ENCODE peak calls at places on chromosome 7, in six cellular contexts. Y is IMR-90; V is activated T-cell treated with anti-CD3 and anti-CD28 coated beads for 48 hours; Z is stimulated activated CD8-positive, alpha-beta memory T cell treated with anti-CD3 and anti-CD28 coated beads, Interleukin-7, amount 100 ng/mL, for 1 hour; R is EL; M is T-cell. U is an unnamed sample.

GRCh38 chr7:159027091-159027802 is 117.4 kb downstream of the VIPR2 start:
- DNase-seq in Y (no peak), V (no peak), Z (no peak), R (no peak), M (no peak), U (no peak)

GRCh38 chr7:80232969-80233724 is 98.5 kb downstream of the GNAI1 start:
- DNase-seq in Y (no peak), V (no peak), Z (no peak), R (no peak), M (no peak), U (no peak)

GRCh38 chr7:74544706-74545469 is 91.2 kb downstream of the GTF2IRD1 start:
- DNase-seq in Y (peak; percentile 64), V (peak; percentile 42), Z (no peak), R (peak; percentile 48), M (no peak), U (no peak)

GRCh38 chr7:24829787-24830186 is 72.5 kb upstream of the GSDME start:
- DNase-seq in Y (peak; percentile 44), V (no peak), Z (no peak), R (no peak), M (no peak), U (no peak)

GRCh38 chr7:137983308-137984008 is 18.4 kb downstream of the CREB3L2 start:
- DNase-seq in Y (no peak), V (no peak), Z (no peak), R (no peak), M (no peak), U (no peak)

GRCh38 chr7:127253289-127254162 is 785 bp upstream of the GRM8 start:
- DNase-seq in Y (peak; percentile 31), V (peak; percentile 47), Z (peak; percentile 37), R (peak; percentile 46), M (peak; percentile 32), U (peak; percentile 46)

GRCh38 chr7:151761256-151761655 is 115.7 kb downstream of the PRKAG2 start:
- DNase-seq in Y (no peak), V (no peak), Z (no peak), R (no peak), M (no peak), U (no peak)

GRCh38 chr7:49812534-49812933 is 39.1 kb downstream of the VWC2 start:
- DNase-seq in Y (no peak), V (no peak), Z (no peak), R (no peak), M (no peak), U (no peak)

GRCh38 chr7:103524042-103524907 is 78.3 kb upstream of the SLC26A5 start:
- DNase-seq in Y (peak; percentile 68), V (no peak), Z (no peak), R (peak; percentile 39), M (no peak), U (no peak)

GRCh38 chr7:78472519-78472918 is 673.9 kb downstream of the PHTF2 start:
- DNase-seq in Y (peak; percentile 93), V (no peak), Z (no peak), R (peak; percentile 84), M (no peak), U (no peak)

GRCh38 chr7:28793383-28793782 is 164.7 kb downstream of the TRIL start:
- DNase-seq in Y (no peak), V (no peak), Z (no peak), R (peak; percentile 76), M (no peak), U (no peak)

GRCh38 chr7:108016841-108017775 is 14.1 kb upstream of the LAMB1 start:
- DNase-seq in Y (peak; percentile 70), V (no peak), Z (no peak), R (peak; percentile 50), M (no peak), U (no peak)

GRCh38 chr7:105623378-105623777 is 42.1 kb upstream of the EFCAB10 start:
- DNase-seq in Y (no peak), V (no peak), Z (no peak), R (no peak), M (no peak), U (no peak)

GRCh38 chr7:91051966-91052365 is 212.3 kb upstream of the FZD1 start:
- DNase-seq in Y (no peak), V (no peak), Z (no peak), R (no peak), M (no peak), U (no peak)

GRCh38 chr7:148153611-148154010 is 437.0 kb upstream of the C7orf33 start:
- DNase-seq in Y (no peak), V (no peak), Z (no peak), R (no peak), M (no peak), U (no peak)

GRCh38 chr7:22565315-22565811 is 65.4 kb upstream of the STEAP1B start:
- DNase-seq in Y (peak; percentile 74), V (no peak), Z (no peak), R (peak; percentile 77), M (no peak), U (no peak)

GRCh38 chr7:43313628-43314378 is 201.4 kb downstream of the HECW1 start:
- DNase-seq in Y (no peak), V (no peak), Z (no peak), R (no peak), M (no peak), U (no peak)

GRCh38 chr7:30445770-30446169 is 32.8 kb downstream of the NOD1 start:
- DNase-seq in Y (peak; percentile 66), V (peak; percentile 54), Z (peak; percentile 40), R (peak; percentile 36), M (peak; percentile 69), U (peak; percentile 63)

GRCh38 chr7:17930546-17930945 is 9.7 kb downstream of the SNX13 start:
- DNase-seq in Y (no peak), V (no peak), Z (no peak), R (no peak), M (no peak), U (no peak)

GRCh38 chr7:82704121-82704520 is 260.5 kb upstream of the CACNA2D1 start:
- DNase-seq in Y (no peak), V (no peak), Z (no peak), R (no peak), M (no peak), U (no peak)